ENCODE peak calls at places on chromosomes 5 and 9, in seven cellular contexts. B is Caki2; R is BE2C; F is KG1; O is transverse colon; Y is activated effector memory CD4-positive, alpha-beta T cell treated with anti-CD3 and anti-CD28 coated beads, Interleukin-2, amount 50 U/mL, for 16 hours; Z is NCI-H2029. C is an unnamed sample.
A peak's percentile ranks its signal among the peaks of the same experiment; 100 is the strongest.

GRCh38 chr5:90983148-90983547 is 400.0 kb downstream of the ARRDC3 start:
- DNase-seq in F (no peak), B (peak; percentile 86), O (no peak), Z (no peak), Y (no peak), R (peak; percentile 71), C (no peak)

GRCh38 chr9:15078345-15078744 is 168.1 kb upstream of the FREM1 start:
- DNase-seq in Y (no peak), F (no peak), R (no peak), B (no peak), O (no peak), Z (no peak), C (no peak)

GRCh38 chr5:61071565-61071964 is 90.7 kb downstream of the SMIM15 start:
- DNase-seq in Z (no peak), O (no peak), Y (no peak), B (no peak), F (no peak), R (no peak), C (no peak)

GRCh38 chr9:123251324-123251723 is 17.1 kb downstream of the STRBP start:
- DNase-seq in Z (no peak), O (no peak), Y (no peak), R (no peak), B (no peak), F (no peak), C (no peak)

GRCh38 chr9:129384887-129385614 is 207.0 kb upstream of the IER5L start:
- DNase-seq in Z (no peak), B (no peak), F (no peak), Y (peak; percentile 55), R (no peak), O (no peak), C (no peak)

GRCh38 chr5:96175090-96175489 is 213.4 kb upstream of the ELL2 start:
- DNase-seq in O (no peak), B (no peak), R (no peak), F (no peak), Z (no peak), Y (no peak), C (no peak)

GRCh38 chr5:108637110-108637509 is 110.6 kb upstream of the FER start:
- DNase-seq in Z (no peak), B (no peak), F (no peak), Y (no peak), O (no peak), R (no peak), C (no peak)

GRCh38 chr5:39629946-39630345 is 205.2 kb upstream of the DAB2 start:
- DNase-seq in F (no peak), Z (no peak), O (no peak), Y (no peak), B (no peak), R (no peak), C (no peak)

GRCh38 chr5:160262665-160263064 is 33.4 kb downstream of the FABP6 start:
- DNase-seq in F (no peak), Y (no peak), Z (no peak), O (peak; percentile 61), B (no peak), R (peak; percentile 87), C (no peak)

GRCh38 chr5:23223846-23224245 is 283.6 kb upstream of the PRDM9 start:
- DNase-seq in Y (no peak), B (no peak), R (no peak), O (no peak), Z (no peak), F (no peak), C (no peak)

GRCh38 chr5:39526914-39527477 is 102.2 kb upstream of the DAB2 start:
- DNase-seq in Z (no peak), Y (no peak), R (no peak), F (no peak), O (no peak), B (no peak), C (no peak)

GRCh38 chr5:141880961-141881801 is 3.0 kb upstream of the PCDH1 start:
- DNase-seq in B (no peak), F (no peak), O (no peak), Z (no peak), Y (no peak), R (no peak), C (peak; percentile 70)

GRCh38 chr5:150121448-150122157 is 34.0 kb downstream of the PDGFRB start:
- DNase-seq in F (no peak), O (no peak), B (no peak), Z (no peak), Y (no peak), R (no peak), C (peak; percentile 40)

GRCh38 chr9:85416720-85417119 is 325.0 kb downstream of the AGTPBP1 start:
- DNase-seq in F (no peak), R (no peak), Y (no peak), B (peak; percentile 40), O (no peak), Z (no peak), C (no peak)